ENCODE peak calls at places on chromosomes 1 and 21, in nine cellular contexts. G is activated naive CD8-positive, alpha-beta T cell treated with anti-CD3 and anti-CD28 coated beads, Interleukin-2, amount 50 U/mL, for 24 hours; X is sciatic nerve; Z is midbrain; N is posterior cingulate gyrus; W is activated CD8-positive, alpha-beta memory T cell treated with anti-CD3 and anti-CD28 coated beads for 24 hours; O is NCI-H1417; T is NCI-H460; U is activated T-helper 1 cell treated with anti-CD3 and anti-CD28 coated beads, Interleukin-12 subunit alpha, Interleukin-12 subunit beta, Interleukin-2, Interleukin-4 antibody, amounts not matched to agents 30 ng/mL and 10 ng/mL and 1 ng/mL, durations not matched to agents 14 hours and 24 hours and 36 hours. S is an unnamed sample.

GRCh38 chr21:29196664-29197052 is 66.2 kb downstream of the MAP3K7CL start:
- DNase-seq in G (no peak), X (no peak), Z (no peak), N (no peak), W (no peak), O (no peak), T (no peak), U (no peak), S (no peak)

GRCh38 chr1:31901838-31902508 is 36.2 kb downstream of the PTP4A2 start:
- DNase-seq in G (no peak), X (no peak), Z (no peak), N (no peak), W (no peak), O (no peak), T (no peak), U (no peak), S (no peak)

GRCh38 chr21:46604975-46605758 is at the start of gene S100B:
- DNase-seq in G (no peak), X (peak; percentile 82), Z (peak; percentile 95), N (peak; percentile 95), W (no peak), O (peak; percentile 74), T (no peak), U (no peak), S (peak; percentile 98)

GRCh38 chr1:210342986-210343780 is 14.5 kb downstream of the HHAT start:
- DNase-seq in G (no peak), X (no peak), Z (no peak), N (no peak), W (no peak), O (no peak), T (peak; percentile 58), U (no peak), S (no peak)

GRCh38 chr1:234270581-234271242 is 102.5 kb upstream of the COA6 start:
- DNase-seq in G (no peak), X (no peak), Z (no peak), N (no peak), W (no peak), O (no peak), T (no peak), U (no peak), S (no peak)

GRCh38 chr1:228984646-228985631 is 249.7 kb downstream of the RHOU start:
- DNase-seq in G (no peak), X (no peak), Z (no peak), N (no peak), W (no peak), O (no peak), T (no peak), U (no peak), S (no peak)

GRCh38 chr1:156887324-156887723 is 6.2 kb upstream of the PEAR1 start:
- DNase-seq in G (no peak), X (no peak), Z (no peak), N (no peak), W (no peak), O (peak; percentile 53), T (no peak), U (no peak), S (no peak)

GRCh38 chr1:116553386-116554115 is 17.3 kb downstream of the CD58 start:
- DNase-seq in G (no peak), X (no peak), Z (no peak), N (no peak), W (no peak), O (no peak), T (no peak), U (no peak), S (no peak)

GRCh38 chr1:40438391-40439015 is 11.8 kb upstream of the ZFP69B start:
- DNase-seq in G (no peak), X (no peak), Z (peak; percentile 49), N (no peak), W (no peak), O (no peak), T (no peak), U (no peak), S (peak; percentile 54)

GRCh38 chr1:227225715-227226346 is 92.5 kb downstream of the CDC42BPA start:
- DNase-seq in G (no peak), X (no peak), Z (no peak), N (no peak), W (no peak), O (no peak), T (no peak), U (no peak), S (no peak)

GRCh38 chr1:225891229-225891972 is 2.5 kb upstream of the LEFTY1 start:
- DNase-seq in G (no peak), X (no peak), Z (no peak), N (no peak), W (no peak), O (no peak), T (no peak), U (no peak), S (no peak)

GRCh38 chr1:159921251-159921650 is 4.1 kb downstream of the TAGLN2 start:
- DNase-seq in G (no peak), X (no peak), Z (no peak), N (no peak), W (no peak), O (no peak), T (no peak), U (peak; percentile 27), S (no peak)

GRCh38 chr1:165395522-165396300 is 39.2 kb upstream of the LMX1A start:
- DNase-seq in G (no peak), X (no peak), Z (no peak), N (no peak), W (no peak), O (no peak), T (no peak), U (no peak), S (no peak)

GRCh38 chr1:46489638-46490602 is at the start of gene DMBX1:
- DNase-seq in G (peak; percentile 47), X (no peak), Z (no peak), N (peak; percentile 74), W (no peak), O (peak; percentile 73), T (peak; percentile 27), U (peak; percentile 26), S (no peak)

GRCh38 chr1:118250232-118250631 is 65.2 kb upstream of the SPAG17 start:
- DNase-seq in G (no peak), X (no peak), Z (no peak), N (no peak), W (no peak), O (no peak), T (no peak), U (no peak), S (no peak)